ENCODE peak calls at places on chromosome X, in four cellular contexts. V, S, Y and G are unnamed samples.

GRCh38 chrX:148823986-148824385 is 323.6 kb downstream of the AFF2 start:
- DNase-seq in V (no peak), Y (no peak), S (no peak), G (no peak)

GRCh38 chrX:9794495-9794894 is 8.3 kb downstream of the SHROOM2 start:
- DNase-seq in V (no peak), S (no peak), Y (no peak), G (no peak)

GRCh38 chrX:10052906-10053625 is 85.9 kb downstream of the CLDN34 start:
- DNase-seq in V (no peak), S (no peak), Y (no peak), G (no peak)

GRCh38 chrX:17374619-17375360 is at the start of gene NHS:
- DNase-seq in S (peak), Y (no peak), V (no peak), G (peak)

GRCh38 chrX:140765043-140765784 is 55.7 kb downstream of the LINC00632 start:
- DNase-seq in Y (no peak), S (no peak), V (no peak), G (no peak)

GRCh38 chrX:119643696-119644095 is 37.5 kb upstream of the NKRF start:
- DNase-seq in Y (no peak), V (no peak), S (no peak), G (no peak)

GRCh38 chrX:40140706-40141499 is 43.1 kb upstream of the BCOR start:
- DNase-seq in S (no peak), Y (no peak), V (no peak), G (no peak)

GRCh38 chrX:20063153-20063552 is 53.6 kb downstream of the MAP7D2 start:
- DNase-seq in Y (no peak), S (no peak), V (no peak), G (no peak)

GRCh38 chrX:155662297-155662696 is 49.5 kb upstream of the TMLHE start:
- DNase-seq in S (peak), Y (no peak), V (no peak), G (no peak)

GRCh38 chrX:54721424-54721823 is 76.6 kb downstream of the ITIH6 start:
- DNase-seq in S (no peak), Y (no peak), V (no peak), G (no peak)

GRCh38 chrX:133859860-133860259 is 125.5 kb downstream of the GPC3 start:
- DNase-seq in S (no peak), Y (no peak), V (no peak), G (no peak)

GRCh38 chrX:52979993-52980392 is 21.7 kb upstream of the FAM156A start:
- DNase-seq in Y (no peak), S (no peak), V (no peak), G (no peak)

GRCh38 chrX:150841466-150842197 is 56.8 kb downstream of the CD99L2 start:
- DNase-seq in S (no peak), V (no peak), Y (no peak), G (peak)

GRCh38 chrX:53211391-53211978 is 13.5 kb downstream of the KDM5C start:
- DNase-seq in Y (no peak), S (no peak), V (no peak), G (no peak)

GRCh38 chrX:39199429-39199828 is 398.2 kb downstream of the MID1IP1 start:
- DNase-seq in Y (no peak), S (no peak), V (no peak), G (no peak)

GRCh38 chrX:134172588-134173259 is 64.3 kb upstream of the CCDC160 start:
- DNase-seq in Y (no peak), S (no peak), V (no peak), G (no peak)

GRCh38 chrX:149830192-149830873 is 48.6 kb downstream of the MAGEA9 start:
- DNase-seq in Y (peak), S (no peak), V (no peak), G (no peak)

GRCh38 chrX:48520455-48520854 is 1.2 kb upstream of the EBP start:
- DNase-seq in V (no peak), Y (no peak), S (no peak), G (no peak)

GRCh38 chrX:47078129-47079043 is at the start of gene RGN:
- DNase-seq in Y (no peak), S (no peak), V (no peak), G (no peak)

GRCh38 chrX:40651620-40652223 is 4.4 kb upstream of the CXorf38 start:
- DNase-seq in V (no peak), Y (no peak), S (peak), G (no peak)

GRCh38 chrX:68686684-68687045 is 39.2 kb downstream of the STARD8 start:
- DNase-seq in Y (no peak), S (peak), V (no peak), G (no peak)

GRCh38 chrX:56130013-56130412 is 102.1 kb upstream of the KLF8 start:
- DNase-seq in S (no peak), V (no peak), Y (no peak), G (no peak)

DNA sequence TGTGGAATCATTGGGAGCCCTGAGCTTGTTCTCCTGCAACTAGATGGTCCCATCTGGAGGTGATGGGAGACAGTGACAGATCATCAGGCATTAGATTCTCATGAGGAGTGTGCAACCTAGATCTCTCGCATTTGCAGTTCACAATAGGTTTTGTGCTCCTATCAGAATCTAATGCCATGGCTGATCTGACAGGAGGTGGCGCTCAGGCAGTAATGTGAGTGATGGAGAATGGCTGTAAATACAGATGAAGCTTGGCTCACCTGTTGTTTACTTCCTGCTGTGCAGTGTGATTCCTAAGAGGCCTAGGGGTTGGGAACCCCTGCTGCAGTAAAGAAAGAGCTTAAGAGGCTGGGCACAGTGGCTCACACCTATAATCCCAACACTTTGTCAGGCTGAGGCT is 42.2 kb upstream of the PUDP start:
- DNase-seq in Y (no peak), V (no peak), S (no peak), G (no peak)
- TF ChIP-seq SPI1 in Y (no peak), V (no peak), S (no peak), G (no peak)

GRCh38 chrX:13646154-13646549 is 6.8 kb upstream of the TCEANC start:
- DNase-seq in Y (no peak), S (peak), V (no peak), G (no peak)
- TF ChIP-seq SPI1 in Y (no peak), S (no peak), V (no peak), G (no peak)

GRCh38 chrX:30278365-30278764 is 30.8 kb downstream of the NR0B1 start:
- DNase-seq in V (no peak), Y (no peak), S (peak), G (no peak)

GRCh38 chrX:30270639-30271038 is 23.7 kb downstream of the MAGEB1 start:
- DNase-seq in S (no peak), V (no peak), Y (no peak), G (no peak)

GRCh38 chrX:30280428-30280827 is 28.8 kb downstream of the NR0B1 start:
- DNase-seq in Y (no peak), V (no peak), S (no peak), G (no peak)

GRCh38 chrX:30275498-30275897 is 28.6 kb downstream of the MAGEB1 start:
- DNase-seq in S (peak), Y (no peak), V (no peak), G (no peak)
- TF ChIP-seq SPI1 in S (no peak), Y (no peak), V (no peak), G (no peak)

GRCh38 chrX:74325130-74326059 is 21.4 kb downstream of the ZCCHC13 start:
- DNase-seq in V (no peak), S (peak), Y (no peak), G (no peak)
- TF ChIP-seq SPI1 in V (no peak), S (no peak), Y (no peak), G (no peak)

DNA sequence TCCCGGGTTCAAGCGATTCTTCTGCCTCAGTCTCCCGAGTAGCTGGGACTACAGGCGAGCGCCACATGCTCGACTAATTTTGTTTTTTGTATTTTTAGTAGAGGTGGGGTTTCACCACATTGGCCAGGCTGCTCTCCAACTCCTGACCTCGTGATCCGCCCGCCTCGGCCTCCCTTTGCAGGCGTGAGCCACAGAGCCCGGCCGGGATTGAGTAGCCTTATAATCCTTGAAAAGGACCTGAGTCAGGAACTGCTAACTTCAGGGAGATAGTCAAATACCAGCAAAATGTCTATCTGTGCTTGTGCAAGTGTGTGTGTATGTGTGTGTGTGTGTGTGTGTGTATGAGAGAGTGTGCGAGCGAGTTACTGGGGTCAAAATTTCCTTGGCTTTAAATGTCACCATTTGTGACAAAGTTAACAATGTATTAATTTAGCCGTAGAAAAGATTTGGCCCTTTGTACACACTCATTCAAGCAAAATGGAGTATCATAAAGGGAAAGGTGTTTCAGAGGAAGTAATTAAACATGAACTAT is 1.8 kb upstream of the KDM6A start:
- DNase-seq in Y (no peak), S (peak), V (no peak), G (no peak)
- TF ChIP-seq SPI1 in Y (no peak), S (no peak), V (no peak), G (no peak)

GRCh38 chrX:121323337-121323736 is 275.9 kb downstream of the GLUD2 start:
- DNase-seq in Y (no peak), S (peak), V (no peak), G (no peak)

DNA sequence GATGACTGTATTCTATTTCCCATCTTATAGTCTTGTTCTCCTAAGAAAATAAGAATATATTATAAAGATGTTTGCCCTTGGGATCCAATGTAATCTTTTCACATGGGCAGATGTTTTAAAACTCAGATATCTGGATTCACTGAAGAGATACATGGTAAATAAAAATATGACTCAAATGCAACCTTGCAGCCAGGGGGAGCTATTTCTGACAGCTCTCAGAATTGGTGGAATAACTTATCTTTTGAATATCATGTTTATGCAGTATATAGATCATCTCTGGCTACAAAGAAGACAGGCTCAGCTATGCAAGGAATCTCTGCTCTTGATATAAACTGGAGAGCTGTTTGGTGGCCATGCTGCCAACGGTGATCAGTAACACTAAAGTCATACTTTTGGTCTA is 274.7 kb downstream of the GLUD2 start:
- DNase-seq in S (peak), V (no peak), Y (no peak), G (no peak)
- TF ChIP-seq SPI1 in S (no peak), V (no peak), Y (no peak), G (no peak)

GRCh38 chrX:28609917-28610613 is 22.8 kb downstream of the IL1RAPL1 start:
- DNase-seq in V (no peak), Y (no peak), S (no peak), G (no peak)
- TF ChIP-seq SPI1 in V (no peak), Y (no peak), S (no peak), G (no peak)

GRCh38 chrX:57977992-57978391 is 67.7 kb upstream of the ZXDA start:
- DNase-seq in S (no peak), V (no peak), Y (no peak), G (no peak)
- TF ChIP-seq SPI1 in S (no peak), V (no peak), Y (no peak), G (no peak)